ENCODE peak calls at places on chromosome 5, in eight cellular contexts. One of them, this sample, is unnamed.

GRCh38 chr5:9342161-9342787 is 203.6 kb downstream of the SEMA5A start:
- DNase-seq in adrenal gland: no peak
- DNase-seq in H9: no peak
- DNase-seq in IMR-90: no peak
- DNase-seq in GM23338: no peak
- DNase-seq in RWPE1: no peak
- DNase-seq in substantia nigra: no peak
- DNase-seq in PC-9: no peak
- DNase-seq in this sample: no peak

GRCh38 chr5:91182763-91183162 is 200.4 kb downstream of the ARRDC3 start:
- DNase-seq in substantia nigra: no peak
- DNase-seq in IMR-90: no peak
- DNase-seq in GM23338: peak
- DNase-seq in H9: no peak
- DNase-seq in PC-9: no peak
- DNase-seq in RWPE1: no peak
- DNase-seq in adrenal gland: no peak
- DNase-seq in this sample: no peak

GRCh38 chr5:2686296-2686695 is 65.2 kb downstream of the IRX2 start:
- DNase-seq in IMR-90: no peak
- DNase-seq in GM23338: no peak
- DNase-seq in adrenal gland: no peak
- DNase-seq in H9: no peak
- DNase-seq in substantia nigra: no peak
- DNase-seq in RWPE1: no peak
- DNase-seq in PC-9: no peak
- DNase-seq in this sample: peak

GRCh38 chr5:160325716-160326115 is 13.4 kb upstream of the CCNJL start:
- DNase-seq in adrenal gland: no peak
- DNase-seq in H9: no peak
- DNase-seq in PC-9: no peak
- DNase-seq in substantia nigra: no peak
- DNase-seq in IMR-90: no peak
- DNase-seq in RWPE1: no peak
- DNase-seq in GM23338: no peak
- DNase-seq in this sample: no peak

GRCh38 chr5:68699966-68700365 is 393.8 kb upstream of the SLC30A5 start:
- DNase-seq in substantia nigra: no peak
- DNase-seq in PC-9: no peak
- DNase-seq in H9: no peak
- DNase-seq in IMR-90: no peak
- DNase-seq in adrenal gland: no peak
- DNase-seq in RWPE1: no peak
- DNase-seq in GM23338: no peak
- DNase-seq in this sample: no peak

GRCh38 chr5:124661317-124662141 is 84.9 kb downstream of the ZNF608 start:
- DNase-seq in H9: no peak
- DNase-seq in RWPE1: peak
- DNase-seq in substantia nigra: no peak
- DNase-seq in PC-9: peak
- DNase-seq in GM23338: peak
- DNase-seq in IMR-90: peak
- DNase-seq in adrenal gland: no peak
- DNase-seq in this sample: peak

GRCh38 chr5:108148715-108149139 is 233.2 kb downstream of the FBXL17 start:
- DNase-seq in RWPE1: peak
- DNase-seq in GM23338: peak
- DNase-seq in PC-9: no peak
- DNase-seq in substantia nigra: no peak
- DNase-seq in adrenal gland: no peak
- DNase-seq in H9: no peak
- DNase-seq in IMR-90: peak
- DNase-seq in this sample: no peak

GRCh38 chr5:14156611-14157493 is 13.7 kb downstream of the TRIO start:
- DNase-seq in GM23338: no peak
- DNase-seq in H9: no peak
- DNase-seq in PC-9: peak
- DNase-seq in substantia nigra: no peak
- DNase-seq in adrenal gland: no peak
- DNase-seq in IMR-90: peak
- DNase-seq in RWPE1: peak
- DNase-seq in this sample: peak

GRCh38 chr5:133754575-133755169 is 142.3 kb upstream of the FSTL4 start:
- DNase-seq in IMR-90: peak
- DNase-seq in H9: peak
- DNase-seq in substantia nigra: no peak
- DNase-seq in RWPE1: no peak
- DNase-seq in GM23338: peak
- DNase-seq in adrenal gland: no peak
- DNase-seq in PC-9: peak
- DNase-seq in this sample: no peak

GRCh38 chr5:44506561-44506960 is 117.3 kb upstream of the FGF10 start:
- DNase-seq in PC-9: no peak
- DNase-seq in IMR-90: no peak
- DNase-seq in RWPE1: no peak
- DNase-seq in GM23338: no peak
- DNase-seq in substantia nigra: no peak
- DNase-seq in H9: no peak
- DNase-seq in adrenal gland: no peak
- DNase-seq in this sample: no peak

GRCh38 chr5:172133359-172134029 is 54.5 kb downstream of the STK10 start:
- DNase-seq in GM23338: no peak
- DNase-seq in H9: no peak
- DNase-seq in substantia nigra: no peak
- DNase-seq in PC-9: no peak
- DNase-seq in adrenal gland: peak
- DNase-seq in RWPE1: peak
- DNase-seq in IMR-90: peak
- DNase-seq in this sample: peak

GRCh38 chr5:2899311-2899710 is 147.8 kb upstream of the IRX2 start:
- DNase-seq in H9: peak
- DNase-seq in adrenal gland: no peak
- DNase-seq in GM23338: no peak
- DNase-seq in substantia nigra: no peak
- DNase-seq in RWPE1: no peak
- DNase-seq in IMR-90: no peak
- DNase-seq in PC-9: no peak
- DNase-seq in this sample: no peak

GRCh38 chr5:137051165-137051564 is 448.0 kb downstream of the SPOCK1 start:
- DNase-seq in adrenal gland: no peak
- DNase-seq in substantia nigra: no peak
- DNase-seq in RWPE1: no peak
- DNase-seq in H9: no peak
- DNase-seq in PC-9: no peak
- DNase-seq in GM23338: peak
- DNase-seq in IMR-90: peak
- DNase-seq in this sample: peak

GRCh38 chr5:83553000-83553486 is 81.5 kb downstream of the VCAN start:
- DNase-seq in adrenal gland: peak
- DNase-seq in substantia nigra: no peak
- DNase-seq in RWPE1: no peak
- DNase-seq in IMR-90: peak
- DNase-seq in H9: no peak
- DNase-seq in GM23338: no peak
- DNase-seq in PC-9: no peak
- DNase-seq in this sample: no peak

GRCh38 chr5:151454166-151454565 is 6.8 kb downstream of the SLC36A1 start:
- DNase-seq in H9: no peak
- DNase-seq in adrenal gland: no peak
- DNase-seq in PC-9: peak
- DNase-seq in substantia nigra: no peak
- DNase-seq in RWPE1: no peak
- DNase-seq in GM23338: peak
- DNase-seq in IMR-90: no peak
- DNase-seq in this sample: no peak

GRCh38 chr5:142080248-142080647 is 28.3 kb upstream of the NDFIP1 start:
- DNase-seq in RWPE1: no peak
- DNase-seq in PC-9: no peak
- DNase-seq in H9: no peak
- DNase-seq in GM23338: no peak
- DNase-seq in IMR-90: no peak
- DNase-seq in substantia nigra: no peak
- DNase-seq in adrenal gland: no peak
- DNase-seq in this sample: no peak

GRCh38 chr5:100188778-100189177 is 346.4 kb upstream of the FAM174A start:
- DNase-seq in PC-9: no peak
- DNase-seq in RWPE1: no peak
- DNase-seq in IMR-90: no peak
- DNase-seq in H9: no peak
- DNase-seq in GM23338: no peak
- DNase-seq in substantia nigra: no peak
- DNase-seq in adrenal gland: no peak
- DNase-seq in this sample: no peak

GRCh38 chr5:177309351-177310191 is 2.1 kb downstream of the MXD3 start:
- DNase-seq in H9: peak
- DNase-seq in IMR-90: peak
- DNase-seq in GM23338: peak
- DNase-seq in adrenal gland: no peak
- DNase-seq in substantia nigra: no peak
- DNase-seq in PC-9: peak
- DNase-seq in RWPE1: no peak
- DNase-seq in this sample: peak

GRCh38 chr5:103434057-103434456 is 128.5 kb downstream of the NUDT12 start:
- DNase-seq in substantia nigra: no peak
- DNase-seq in GM23338: peak
- DNase-seq in H9: peak
- DNase-seq in PC-9: no peak
- DNase-seq in IMR-90: no peak
- DNase-seq in RWPE1: no peak
- DNase-seq in adrenal gland: no peak
- DNase-seq in this sample: no peak

GRCh38 chr5:82699737-82700136 is 377.5 kb downstream of the TMEM167A start:
- DNase-seq in PC-9: no peak
- DNase-seq in GM23338: no peak
- DNase-seq in H9: no peak
- DNase-seq in IMR-90: no peak
- DNase-seq in RWPE1: no peak
- DNase-seq in substantia nigra: no peak
- DNase-seq in adrenal gland: no peak
- DNase-seq in this sample: no peak

GRCh38 chr5:122153230-122153629 is 23.9 kb downstream of the ZNF474 start:
- DNase-seq in adrenal gland: no peak
- DNase-seq in IMR-90: peak
- DNase-seq in PC-9: no peak
- DNase-seq in H9: no peak
- DNase-seq in RWPE1: peak
- DNase-seq in GM23338: no peak
- DNase-seq in substantia nigra: no peak
- DNase-seq in this sample: no peak

GRCh38 chr5:78647411-78647818 is 1.2 kb downstream of the LHFPL2 start:
- DNase-seq in IMR-90: peak
- DNase-seq in PC-9: no peak
- DNase-seq in RWPE1: peak
- DNase-seq in adrenal gland: no peak
- DNase-seq in substantia nigra: no peak
- DNase-seq in GM23338: peak
- DNase-seq in H9: peak
- DNase-seq in this sample: peak
- H3K27ac ChIP-seq in IMR-90: peak
- H3K27ac ChIP-seq in PC-9: peak
- H3K27ac ChIP-seq in RWPE1: peak
- H3K27ac ChIP-seq in adrenal gland: peak
- H3K27ac ChIP-seq in substantia nigra: peak
- H3K27ac ChIP-seq in GM23338: no peak
- H3K27ac ChIP-seq in H9: no peak
- H3K27ac ChIP-seq in this sample: peak

DNA sequence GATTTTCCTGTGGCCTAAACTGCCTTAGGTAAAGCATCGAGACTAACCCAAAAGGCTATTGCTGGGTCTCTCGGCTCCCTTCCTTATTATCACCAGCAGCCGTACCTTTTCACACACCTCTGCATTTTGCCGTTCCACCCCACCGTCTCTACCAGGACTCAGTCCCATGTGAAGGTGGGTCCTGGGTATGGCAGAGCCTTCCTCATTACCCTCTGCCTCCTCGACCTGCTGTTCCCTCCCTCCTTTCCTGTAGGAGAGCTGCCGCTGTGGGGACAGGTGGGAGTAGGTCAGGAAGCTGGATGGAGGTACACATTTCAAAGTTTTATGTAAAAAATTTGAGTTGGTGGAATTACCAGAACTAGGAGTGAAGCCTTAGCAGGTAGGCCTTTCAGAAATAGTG is 1.8 kb downstream of the CCL28 start:
- DNase-seq in H9: no peak
- DNase-seq in GM23338: no peak
- DNase-seq in adrenal gland: no peak
- DNase-seq in PC-9: no peak
- DNase-seq in RWPE1: no peak
- DNase-seq in substantia nigra: no peak
- DNase-seq in IMR-90: no peak
- DNase-seq in this sample: no peak
- H3K27ac ChIP-seq in H9: no peak
- H3K27ac ChIP-seq in GM23338: no peak
- H3K27ac ChIP-seq in adrenal gland: no peak
- H3K27ac ChIP-seq in PC-9: no peak
- H3K27ac ChIP-seq in RWPE1: no peak
- H3K27ac ChIP-seq in substantia nigra: no peak
- H3K27ac ChIP-seq in IMR-90: no peak
- H3K27ac ChIP-seq in this sample: no peak

GRCh38 chr5:138726848-138727247 is 26.4 kb upstream of the CTNNA1 start:
- DNase-seq in RWPE1: no peak
- DNase-seq in H9: no peak
- DNase-seq in IMR-90: no peak
- DNase-seq in adrenal gland: no peak
- DNase-seq in substantia nigra: no peak
- DNase-seq in PC-9: no peak
- DNase-seq in GM23338: no peak
- DNase-seq in this sample: no peak

GRCh38 chr5:138722518-138722917 is 30.7 kb upstream of the CTNNA1 start:
- DNase-seq in H9: peak
- DNase-seq in substantia nigra: no peak
- DNase-seq in IMR-90: no peak
- DNase-seq in PC-9: peak
- DNase-seq in GM23338: peak
- DNase-seq in RWPE1: no peak
- DNase-seq in adrenal gland: no peak
- DNase-seq in this sample: peak

GRCh38 chr5:138725153-138725884 is 27.9 kb upstream of the CTNNA1 start:
- DNase-seq in IMR-90: peak
- DNase-seq in H9: peak
- DNase-seq in RWPE1: peak
- DNase-seq in PC-9: peak
- DNase-seq in adrenal gland: no peak
- DNase-seq in GM23338: peak
- DNase-seq in substantia nigra: no peak
- DNase-seq in this sample: peak

GRCh38 chr5:138724470-138725146 is 28.6 kb upstream of the CTNNA1 start:
- DNase-seq in RWPE1: peak
- DNase-seq in H9: no peak
- DNase-seq in PC-9: peak
- DNase-seq in substantia nigra: no peak
- DNase-seq in GM23338: peak
- DNase-seq in adrenal gland: peak
- DNase-seq in IMR-90: no peak
- DNase-seq in this sample: peak

GRCh38 chr5:138725885-138726457 is 27.3 kb upstream of the CTNNA1 start:
- DNase-seq in RWPE1: no peak
- DNase-seq in adrenal gland: no peak
- DNase-seq in IMR-90: no peak
- DNase-seq in GM23338: no peak
- DNase-seq in PC-9: no peak
- DNase-seq in H9: no peak
- DNase-seq in substantia nigra: no peak
- DNase-seq in this sample: no peak
- H3K27ac ChIP-seq in RWPE1: peak
- H3K27ac ChIP-seq in adrenal gland: peak
- H3K27ac ChIP-seq in IMR-90: no peak
- H3K27ac ChIP-seq in GM23338: peak
- H3K27ac ChIP-seq in PC-9: peak
- H3K27ac ChIP-seq in H9: no peak
- H3K27ac ChIP-seq in substantia nigra: no peak
- H3K27ac ChIP-seq in this sample: peak

GRCh38 chr5:54388411-54388810 is 67.1 kb upstream of the HSPB3 start:
- DNase-seq in substantia nigra: no peak
- DNase-seq in H9: no peak
- DNase-seq in IMR-90: no peak
- DNase-seq in adrenal gland: no peak
- DNase-seq in GM23338: no peak
- DNase-seq in PC-9: no peak
- DNase-seq in RWPE1: no peak
- DNase-seq in this sample: no peak
- H3K27ac ChIP-seq in substantia nigra: no peak
- H3K27ac ChIP-seq in H9: no peak
- H3K27ac ChIP-seq in IMR-90: no peak
- H3K27ac ChIP-seq in adrenal gland: no peak
- H3K27ac ChIP-seq in GM23338: no peak
- H3K27ac ChIP-seq in PC-9: no peak
- H3K27ac ChIP-seq in RWPE1: no peak
- H3K27ac ChIP-seq in this sample: no peak